ENCODE peak calls at places on chromosomes 4 and X, in four cellular contexts. S is K562, W is GM12878, Q is HepG2. J is an unnamed sample.

GRCh38 chr4:22389240-22389871 is 126.5 kb downstream of the ADGRA3 start:
- DNase-seq in S (peak; percentile 37), W (no peak), Q (peak; percentile 59), J (peak; percentile 57)

GRCh38 chrX:13177921-13178320 is 133.5 kb upstream of the FAM9C start:
- DNase-seq in S (no peak), W (no peak), Q (no peak), J (no peak)

GRCh38 chr4:20764353-20764752 is 64.1 kb downstream of the PACRGL start:
- DNase-seq in S (no peak), W (no peak), Q (no peak), J (no peak)

GRCh38 chr4:10299601-10300000 is 157.6 kb downstream of the ZNF518B start:
- DNase-seq in S (no peak), W (no peak), Q (no peak), J (no peak)

GRCh38 chrX:110853610-110854009 is 58.0 kb upstream of the CHRDL1 start:
- DNase-seq in S (no peak), W (no peak), Q (no peak), J (peak; percentile 21)

GRCh38 chrX:36436286-36436860 is 516.8 kb downstream of the CFAP47 start:
- DNase-seq in S (no peak), W (no peak), Q (no peak), J (no peak)

GRCh38 chrX:112816908-112817307 is 23.7 kb downstream of the AMOT start:
- DNase-seq in S (no peak), W (no peak), Q (no peak), J (no peak)

GRCh38 chrX:53711446-53711845 is 24.9 kb upstream of the HUWE1 start:
- DNase-seq in S (no peak), W (no peak), Q (no peak), J (no peak)

GRCh38 chr4:4428966-4429875 is 42.3 kb downstream of the NSG1 start:
- DNase-seq in S (no peak), W (no peak), Q (no peak), J (no peak)

GRCh38 chrX:33416273-33416805 is 205.0 kb upstream of the DMD start:
- DNase-seq in S (no peak), W (no peak), Q (no peak), J (no peak)

GRCh38 chrX:152927858-152928760 is 30.2 kb downstream of the ZNF185 start:
- DNase-seq in S (no peak), W (no peak), Q (no peak), J (no peak)

GRCh38 chr4:124437853-124438495 is 274.6 kb downstream of the ANKRD50 start:
- DNase-seq in S (no peak), W (no peak), Q (no peak), J (no peak)

GRCh38 chr4:125650557-125650956 is 335.8 kb downstream of the FAT4 start:
- DNase-seq in S (no peak), W (no peak), Q (no peak), J (no peak)

GRCh38 chr4:185318679-185319078 is 77.0 kb downstream of the LRP2BP start:
- DNase-seq in S (peak; percentile 29), W (no peak), Q (peak; percentile 81), J (no peak)

GRCh38 chrX:101393530-101394305 is 2.9 kb downstream of the RPL36A start:
- DNase-seq in S (no peak), W (no peak), Q (no peak), J (no peak)

GRCh38 chrX:154529206-154529612 is 13.2 kb upstream of the FAM3A start:
- DNase-seq in S (no peak), W (no peak), Q (peak; percentile 45), J (no peak)

DNA sequence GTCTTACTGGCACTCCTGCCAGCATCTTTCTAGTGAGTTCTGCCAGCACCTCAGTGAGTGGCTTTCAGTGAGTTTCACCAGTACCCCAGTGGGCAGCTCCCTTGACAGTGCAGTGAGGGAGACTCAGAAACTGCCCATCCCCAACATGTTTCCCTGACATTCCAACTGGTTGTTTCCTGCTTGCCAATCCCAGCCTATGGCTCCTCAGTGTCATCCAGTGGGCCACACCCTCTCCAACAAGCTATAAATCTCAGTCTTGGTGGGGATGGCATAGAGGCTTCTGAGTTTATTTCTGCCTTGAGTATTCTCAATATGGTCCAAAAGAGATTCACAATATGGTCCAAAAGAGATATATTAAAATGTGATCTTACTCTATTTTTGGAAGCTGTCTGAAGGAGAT is 461.2 kb upstream of the NR3C2 start:
- DNase-seq in S (no peak), W (no peak), Q (no peak), J (no peak)
- TF ChIP-seq NR2C2 in S (no peak), W (no peak), Q (no peak), J (no peak)

GRCh38 chr4:172963498-172964294 is 204.9 kb upstream of the GALNT7 start:
- DNase-seq in S (no peak), W (no peak), Q (no peak), J (no peak)
- TF ChIP-seq NR2C2 in S (no peak), W (no peak), Q (no peak), J (no peak)

DNA sequence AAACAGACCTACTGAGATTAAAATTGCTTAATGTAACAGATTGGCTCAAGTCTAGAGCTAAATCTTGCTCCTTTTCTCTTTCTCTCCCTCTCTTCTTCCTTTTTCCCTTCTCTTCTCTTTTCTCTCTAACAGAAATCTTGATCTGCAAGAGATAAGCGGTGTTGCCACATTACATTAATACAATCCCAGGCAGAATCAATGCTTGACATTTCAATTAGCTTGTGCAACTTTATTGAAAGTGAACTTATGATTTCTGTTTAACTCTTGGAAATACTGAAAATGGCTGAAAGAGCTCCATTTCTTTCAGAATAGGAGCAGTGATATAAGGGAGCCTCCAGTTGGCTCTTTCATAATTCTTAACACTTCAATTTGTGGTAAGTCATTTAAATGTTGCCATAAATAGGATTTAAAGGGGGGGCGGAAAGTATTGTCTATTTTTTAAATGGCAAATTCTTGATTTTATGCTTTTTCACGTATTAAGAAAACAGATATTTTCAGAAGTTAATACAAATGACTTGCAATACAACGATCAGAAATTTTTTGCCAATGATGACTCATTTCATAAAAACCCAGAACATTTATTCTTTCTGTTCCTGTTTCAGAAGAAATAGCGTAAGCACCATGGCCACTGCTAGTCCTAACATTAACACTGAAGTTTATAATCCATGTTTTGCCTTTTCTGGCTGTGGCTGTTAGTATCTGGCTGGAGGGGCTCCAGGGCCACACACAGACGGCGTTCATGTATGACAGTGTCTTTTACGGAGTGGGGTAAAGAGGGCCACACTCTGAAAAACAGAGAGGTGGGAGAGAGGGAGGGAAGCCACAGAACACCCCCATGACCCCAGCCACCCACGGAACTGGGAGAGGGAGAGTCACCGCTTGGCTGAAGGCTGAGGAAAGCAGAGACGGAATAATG is 115.7 kb upstream of the FAT1 start:
- DNase-seq in S (peak; percentile 43), W (no peak), Q (no peak), J (no peak)
- TF ChIP-seq NR2C2 in S (no peak), W (no peak), Q (no peak), J (no peak)

GRCh38 chrX:15146515-15146914 is 123.4 kb downstream of the ASB9 start:
- DNase-seq in S (peak; percentile 23), W (no peak), Q (no peak), J (peak; percentile 46)
- TF ChIP-seq NR2C2 in S (no peak), W (no peak), Q (no peak), J (no peak)